ENCODE peak calls at places on chromosome 16, in seven cellular contexts. W is occipital lobe; V is nephron progenitor cell; F is GM04503; S is ACHN; Q is AG04450; M is activated CD4-positive, alpha-beta T cell treated with anti-CD3 and anti-CD28 coated beads, Interleukin-2, amount 50 U/mL, for 1 hour. R is an unnamed sample.

GRCh38 chr16:80526418-80527061 is 14.3 kb upstream of the DYNLRB2 start:
- DNase-seq in W (peak; percentile 3), V (peak; percentile 62), F (no peak), S (peak; percentile 76), Q (peak; percentile 27), M (peak; percentile 51), R (no peak)

GRCh38 chr16:3577302-3577752 is at the start of gene NLRC3:
- DNase-seq in W (no peak), V (no peak), F (no peak), S (no peak), Q (no peak), M (peak; percentile 41), R (no peak)

GRCh38 chr16:59878999-59879398 is 1144.9 kb upstream of the GOT2 start:
- DNase-seq in W (no peak), V (no peak), F (no peak), S (no peak), Q (no peak), M (no peak), R (no peak)

GRCh38 chr16:46783800-46784199 is 35.7 kb upstream of the MYLK3 start:
- DNase-seq in W (no peak), V (no peak), F (no peak), S (no peak), Q (no peak), M (no peak), R (no peak)

GRCh38 chr16:87043273-87044030 is 273.7 kb downstream of the C16orf95 start:
- DNase-seq in W (no peak), V (no peak), F (no peak), S (no peak), Q (peak; percentile 30), M (no peak), R (peak; percentile 74)

GRCh38 chr16:47299587-47299986 is 155.8 kb upstream of the NETO2 start:
- DNase-seq in W (no peak), V (no peak), F (no peak), S (no peak), Q (no peak), M (no peak), R (no peak)

GRCh38 chr16:83929811-83930555 is 23.1 kb upstream of the OSGIN1 start:
- DNase-seq in W (no peak), V (no peak), F (no peak), S (no peak), Q (no peak), M (no peak), R (no peak)

GRCh38 chr16:77564791-77565390 is 130.1 kb upstream of the ADAMTS18 start:
- DNase-seq in W (no peak), V (no peak), F (no peak), S (peak; percentile 58), Q (no peak), M (no peak), R (no peak)

GRCh38 chr16:85566502-85567100 is 46.5 kb upstream of the GSE1 start:
- DNase-seq in W (no peak), V (peak; percentile 61), F (no peak), S (no peak), Q (no peak), M (no peak), R (no peak)

GRCh38 chr16:14334366-14335105 is 263.4 kb downstream of the MRTFB start:
- DNase-seq in W (no peak), V (no peak), F (peak; percentile 50), S (no peak), Q (no peak), M (no peak), R (no peak)

GRCh38 chr16:56965149-56965938 is 3.6 kb downstream of the CETP start:
- DNase-seq in W (no peak), V (no peak), F (no peak), S (no peak), Q (no peak), M (no peak), R (no peak)

GRCh38 chr16:83669456-83669855 is 138.3 kb upstream of the HSBP1 start:
- DNase-seq in W (no peak), V (no peak), F (no peak), S (no peak), Q (no peak), M (no peak), R (no peak)

GRCh38 chr16:67101683-67102082 is 8.1 kb upstream of the PHAF1 start:
- DNase-seq in W (no peak), V (no peak), F (peak; percentile 44), S (no peak), Q (no peak), M (no peak), R (no peak)

GRCh38 chr16:81313731-81314602 is 795 bp upstream of the GAN start:
- DNase-seq in W (no peak), V (peak; percentile 24), F (no peak), S (no peak), Q (no peak), M (no peak), R (no peak)

GRCh38 chr16:31678649-31679325 is 151.1 kb downstream of the AHSP start:
- DNase-seq in W (no peak), V (no peak), F (no peak), S (no peak), Q (no peak), M (no peak), R (no peak)

GRCh38 chr16:62077998-62078397 is 41.8 kb upstream of the CDH8 start:
- DNase-seq in W (no peak), V (peak; percentile 40), F (no peak), S (peak; percentile 55), Q (no peak), M (no peak), R (no peak)

GRCh38 chr16:4264546-4264945 is 8.3 kb downstream of the TFAP4 start:
- DNase-seq in W (no peak), V (no peak), F (no peak), S (no peak), Q (no peak), M (no peak), R (no peak)

GRCh38 chr16:69463876-69464275 is 39.5 kb downstream of the CYB5B start:
- DNase-seq in W (no peak), V (no peak), F (no peak), S (peak; percentile 22), Q (no peak), M (no peak), R (no peak)

GRCh38 chr16:54817432-54817831 is 113.2 kb upstream of the IRX5 start:
- DNase-seq in W (no peak), V (peak; percentile 8), F (peak; percentile 4), S (peak; percentile 27), Q (no peak), M (no peak), R (no peak)

GRCh38 chr16:88533381-88533831 is 36.8 kb upstream of the ZC3H18 start:
- DNase-seq in W (peak; percentile 36), V (no peak), F (no peak), S (no peak), Q (peak; percentile 20), M (no peak), R (no peak)

GRCh38 chr16:48014349-48015135 is 141.3 kb downstream of the ABCC12 start:
- DNase-seq in W (no peak), V (peak; percentile 10), F (no peak), S (peak; percentile 93), Q (peak; percentile 20), M (no peak), R (no peak)

GRCh38 chr16:25256821-25257503 is 683 bp downstream of the ZKSCAN2 start:
- DNase-seq in W (no peak), V (peak; percentile 41), F (no peak), S (peak; percentile 49), Q (no peak), M (peak; percentile 8), R (no peak)

GRCh38 chr16:52785653-52786052 is 238.7 kb upstream of the TOX3 start:
- DNase-seq in W (no peak), V (no peak), F (no peak), S (no peak), Q (no peak), M (no peak), R (no peak)

GRCh38 chr16:66935319-66936011 is at the start of gene CES2:
- DNase-seq in W (no peak), V (peak; percentile 51), F (no peak), S (peak; percentile 88), Q (no peak), M (no peak), R (no peak)

GRCh38 chr16:75589301-75589700 is 23.1 kb downstream of the GABARAPL2 start:
- DNase-seq in W (no peak), V (no peak), F (no peak), S (no peak), Q (no peak), M (no peak), R (peak; percentile 79)

GRCh38 chr16:86809458-86809955 is 231.2 kb downstream of the FOXL1 start:
- DNase-seq in W (no peak), V (peak; percentile 23), F (peak; percentile 11), S (peak; percentile 29), Q (peak; percentile 55), M (no peak), R (no peak)

GRCh38 chr16:89200850-89201466 is 621 bp upstream of the SLC22A31 start:
- DNase-seq in W (no peak), V (peak; percentile 49), F (no peak), S (no peak), Q (no peak), M (no peak), R (no peak)

GRCh38 chr16:24839347-24839972 is 6.3 kb upstream of the SLC5A11 start:
- DNase-seq in W (no peak), V (no peak), F (no peak), S (peak; percentile 34), Q (no peak), M (no peak), R (no peak)

GRCh38 chr16:54054237-54054780 is 232.3 kb downstream of the IRX3 start:
- DNase-seq in W (no peak), V (no peak), F (no peak), S (no peak), Q (no peak), M (no peak), R (no peak)

GRCh38 chr16:10480151-10480550 is 94.3 kb downstream of the ATF7IP2 start:
- DNase-seq in W (no peak), V (no peak), F (no peak), S (no peak), Q (no peak), M (no peak), R (no peak)